ENCODE peak calls at places on chromosomes 1 and 21, in seven cellular contexts. One of them, this sample, is unnamed.
A peak's percentile ranks its signal among the peaks of the same experiment; 100 is the strongest.

GRCh38 chr1:196680107-196680506 is 28.3 kb downstream of the CFH start:
- DNase-seq in upper lobe of left lung: no peak
- DNase-seq in suprapubic skin: no peak
- DNase-seq in HL-60: no peak
- DNase-seq in GM12892: no peak
- DNase-seq in GM12891: no peak
- DNase-seq in HCT116: no peak
- DNase-seq in this sample: no peak

GRCh38 chr1:200873671-200874397 is 1.1 kb downstream of the GPR25 start:
- DNase-seq in upper lobe of left lung: no peak
- DNase-seq in suprapubic skin: no peak
- DNase-seq in HL-60: no peak
- DNase-seq in GM12892: no peak
- DNase-seq in GM12891: no peak
- DNase-seq in HCT116: no peak
- DNase-seq in this sample: no peak

GRCh38 chr1:218365600-218365999 is 20.5 kb downstream of the TGFB2 start:
- DNase-seq in upper lobe of left lung: peak; percentile 37
- DNase-seq in suprapubic skin: peak; percentile 83
- DNase-seq in HL-60: no peak
- DNase-seq in GM12892: no peak
- DNase-seq in GM12891: no peak
- DNase-seq in HCT116: no peak
- DNase-seq in this sample: no peak

GRCh38 chr1:173249349-173249748 is 42.2 kb upstream of the TNFSF4 start:
- DNase-seq in upper lobe of left lung: peak; percentile 25
- DNase-seq in suprapubic skin: no peak
- DNase-seq in HL-60: no peak
- DNase-seq in GM12892: no peak
- DNase-seq in GM12891: no peak
- DNase-seq in HCT116: no peak
- DNase-seq in this sample: no peak

GRCh38 chr1:170145691-170146676 is at the start of gene NTMT2:
- DNase-seq in upper lobe of left lung: no peak
- DNase-seq in suprapubic skin: no peak
- DNase-seq in HL-60: no peak
- DNase-seq in GM12892: no peak
- DNase-seq in GM12891: no peak
- DNase-seq in HCT116: no peak
- DNase-seq in this sample: no peak

GRCh38 chr1:177517556-177517955 is 346.8 kb downstream of the BRINP2 start:
- DNase-seq in upper lobe of left lung: no peak
- DNase-seq in suprapubic skin: no peak
- DNase-seq in HL-60: no peak
- DNase-seq in GM12892: no peak
- DNase-seq in GM12891: no peak
- DNase-seq in HCT116: no peak
- DNase-seq in this sample: no peak

GRCh38 chr1:2298685-2299673 is 70.9 kb downstream of the SKI start:
- DNase-seq in upper lobe of left lung: peak; percentile 76
- DNase-seq in suprapubic skin: no peak
- DNase-seq in HL-60: no peak
- DNase-seq in GM12892: no peak
- DNase-seq in GM12891: no peak
- DNase-seq in HCT116: no peak
- DNase-seq in this sample: no peak

GRCh38 chr1:67239738-67240137 is 67.9 kb upstream of the IL12RB2 start:
- DNase-seq in upper lobe of left lung: no peak
- DNase-seq in suprapubic skin: no peak
- DNase-seq in HL-60: no peak
- DNase-seq in GM12892: no peak
- DNase-seq in GM12891: no peak
- DNase-seq in HCT116: no peak
- DNase-seq in this sample: no peak

GRCh38 chr1:35554261-35555211 is 2.7 kb downstream of the KIAA0319L start:
- DNase-seq in upper lobe of left lung: peak; percentile 76
- DNase-seq in suprapubic skin: no peak
- DNase-seq in HL-60: no peak
- DNase-seq in GM12892: no peak
- DNase-seq in GM12891: no peak
- DNase-seq in HCT116: no peak
- DNase-seq in this sample: no peak

GRCh38 chr1:57252597-57253306 is 171.1 kb downstream of the DAB1 start:
- DNase-seq in upper lobe of left lung: no peak
- DNase-seq in suprapubic skin: no peak
- DNase-seq in HL-60: no peak
- DNase-seq in GM12892: no peak
- DNase-seq in GM12891: no peak
- DNase-seq in HCT116: no peak
- DNase-seq in this sample: no peak

DNA sequence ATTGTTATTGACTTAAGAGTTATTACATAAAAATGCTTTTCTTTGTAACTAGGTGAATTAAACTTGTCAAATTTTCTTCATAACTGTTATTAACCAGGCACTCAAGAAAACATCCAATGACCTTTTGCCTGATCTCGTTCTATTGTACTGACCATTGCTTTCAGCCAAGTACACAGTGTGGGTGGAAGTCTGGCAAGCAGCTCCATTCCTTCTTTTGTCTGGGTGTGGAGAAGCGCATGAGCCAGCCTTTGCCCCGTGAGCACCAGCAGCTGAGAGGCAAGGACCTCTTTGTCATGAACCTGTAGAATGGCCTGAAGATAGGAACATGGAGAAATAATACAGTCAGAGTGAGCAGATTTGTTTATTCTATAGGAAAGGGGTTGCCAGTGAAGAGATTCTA is 57.5 kb downstream of the IARS2 start:
- DNase-seq in upper lobe of left lung: no peak
- DNase-seq in suprapubic skin: no peak
- DNase-seq in HL-60: no peak
- DNase-seq in GM12892: no peak
- DNase-seq in GM12891: no peak
- DNase-seq in HCT116: no peak
- DNase-seq in this sample: no peak
- TF ChIP-seq POLR2AphosphoS5 in upper lobe of left lung: no peak
- TF ChIP-seq POLR2AphosphoS5 in suprapubic skin: no peak
- TF ChIP-seq POLR2AphosphoS5 in HL-60: no peak
- TF ChIP-seq POLR2AphosphoS5 in GM12892: no peak
- TF ChIP-seq POLR2AphosphoS5 in GM12891: no peak
- TF ChIP-seq POLR2AphosphoS5 in HCT116: no peak
- TF ChIP-seq POLR2AphosphoS5 in this sample: no peak

GRCh38 chr1:8552820-8553397 is 235.0 kb downstream of the SLC45A1 start:
- DNase-seq in upper lobe of left lung: no peak
- DNase-seq in suprapubic skin: no peak
- DNase-seq in HL-60: no peak
- DNase-seq in GM12892: no peak
- DNase-seq in GM12891: no peak
- DNase-seq in HCT116: no peak
- DNase-seq in this sample: no peak
- TF ChIP-seq POLR2AphosphoS5 in upper lobe of left lung: no peak
- TF ChIP-seq POLR2AphosphoS5 in suprapubic skin: no peak
- TF ChIP-seq POLR2AphosphoS5 in HL-60: no peak
- TF ChIP-seq POLR2AphosphoS5 in GM12892: no peak
- TF ChIP-seq POLR2AphosphoS5 in GM12891: no peak
- TF ChIP-seq POLR2AphosphoS5 in HCT116: no peak
- TF ChIP-seq POLR2AphosphoS5 in this sample: no peak

DNA sequence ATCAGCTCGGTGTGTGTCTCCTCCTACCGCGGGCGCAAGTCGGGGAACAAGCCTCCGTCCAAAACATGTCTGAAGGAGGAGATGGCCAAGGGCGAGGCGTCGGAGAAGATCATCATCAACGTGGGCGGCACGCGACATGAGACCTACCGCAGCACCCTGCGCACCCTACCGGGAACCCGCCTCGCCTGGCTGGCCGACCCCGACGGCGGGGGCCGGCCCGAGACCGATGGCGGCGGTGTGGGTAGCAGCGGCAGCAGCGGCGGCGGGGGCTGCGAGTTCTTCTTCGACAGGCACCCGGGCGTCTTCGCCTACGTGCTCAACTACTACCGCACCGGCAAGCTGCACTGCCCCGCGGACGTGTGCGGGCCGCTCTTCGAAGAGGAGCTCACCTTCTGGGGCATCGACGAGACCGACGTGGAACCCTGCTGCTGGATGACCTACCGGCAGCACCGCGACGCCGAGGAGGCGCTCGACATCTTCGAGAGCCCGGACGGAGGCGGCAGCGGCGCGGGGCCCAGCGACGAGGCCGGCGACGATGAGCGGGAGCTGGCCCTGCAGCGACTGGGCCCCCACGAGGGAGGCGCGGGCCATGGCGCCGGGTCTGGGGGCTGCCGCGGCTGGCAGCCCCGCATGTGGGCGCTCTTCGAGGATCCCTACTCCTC is 1.5 kb downstream of the KCNC4 start:
- DNase-seq in upper lobe of left lung: no peak
- DNase-seq in suprapubic skin: no peak
- DNase-seq in HL-60: no peak
- DNase-seq in GM12892: no peak
- DNase-seq in GM12891: no peak
- DNase-seq in HCT116: no peak
- DNase-seq in this sample: no peak
- TF ChIP-seq POLR2AphosphoS5 in upper lobe of left lung: no peak
- TF ChIP-seq POLR2AphosphoS5 in suprapubic skin: no peak
- TF ChIP-seq POLR2AphosphoS5 in HL-60: no peak
- TF ChIP-seq POLR2AphosphoS5 in GM12892: no peak
- TF ChIP-seq POLR2AphosphoS5 in GM12891: no peak
- TF ChIP-seq POLR2AphosphoS5 in HCT116: no peak
- TF ChIP-seq POLR2AphosphoS5 in this sample: no peak

GRCh38 chr21:46003575-46004007 is 22.0 kb downstream of the COL6A1 start:
- DNase-seq in upper lobe of left lung: peak; percentile 19
- DNase-seq in suprapubic skin: no peak
- DNase-seq in HL-60: no peak
- DNase-seq in GM12892: no peak
- DNase-seq in GM12891: no peak
- DNase-seq in HCT116: no peak
- DNase-seq in this sample: peak; percentile 34
- TF ChIP-seq POLR2AphosphoS5 in upper lobe of left lung: no peak
- TF ChIP-seq POLR2AphosphoS5 in suprapubic skin: no peak
- TF ChIP-seq POLR2AphosphoS5 in HL-60: no peak
- TF ChIP-seq POLR2AphosphoS5 in GM12892: no peak
- TF ChIP-seq POLR2AphosphoS5 in GM12891: no peak
- TF ChIP-seq POLR2AphosphoS5 in HCT116: no peak
- TF ChIP-seq POLR2AphosphoS5 in this sample: no peak

DNA sequence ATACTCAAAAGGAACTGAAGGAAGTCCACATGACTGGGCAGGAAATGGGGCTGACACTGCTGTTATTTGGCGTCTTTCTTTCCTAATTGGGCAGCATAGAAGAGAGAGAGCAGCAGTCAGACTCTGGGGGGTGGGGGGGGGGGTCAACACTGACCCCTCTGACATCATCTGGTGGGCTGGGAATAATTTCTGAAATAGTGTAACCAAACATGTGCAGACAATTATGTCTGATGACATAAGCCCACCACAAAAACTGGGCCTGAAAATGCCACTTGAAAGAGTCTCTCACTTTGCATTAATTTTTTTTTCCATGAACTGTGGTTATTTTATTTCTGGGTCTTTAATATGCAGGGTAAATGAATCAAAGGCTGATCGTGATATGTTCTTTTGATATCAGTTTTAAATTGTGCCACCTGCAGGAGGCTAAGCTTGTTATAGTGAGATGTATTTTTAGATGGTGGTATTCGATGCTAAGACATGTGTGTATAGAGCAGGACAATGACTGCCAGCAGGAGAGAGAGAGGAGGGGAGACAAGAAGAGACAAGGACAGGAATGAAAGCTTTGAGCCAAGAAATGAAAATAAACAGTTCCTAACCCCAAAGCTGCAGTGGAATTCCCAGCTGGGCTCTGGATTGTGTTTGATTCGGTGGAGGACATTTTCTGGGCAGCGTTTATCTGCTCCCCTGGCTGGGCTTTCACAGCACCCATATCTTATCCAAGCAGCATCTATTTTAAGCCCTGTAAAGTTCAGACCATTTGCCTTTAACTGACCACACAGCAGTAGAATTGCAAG is 264.7 kb downstream of the PBX1 start:
- DNase-seq in upper lobe of left lung: no peak
- DNase-seq in suprapubic skin: no peak
- DNase-seq in HL-60: no peak
- DNase-seq in GM12892: no peak
- DNase-seq in GM12891: no peak
- DNase-seq in HCT116: no peak
- DNase-seq in this sample: no peak
- TF ChIP-seq POLR2AphosphoS5 in upper lobe of left lung: no peak
- TF ChIP-seq POLR2AphosphoS5 in suprapubic skin: no peak
- TF ChIP-seq POLR2AphosphoS5 in HL-60: no peak
- TF ChIP-seq POLR2AphosphoS5 in GM12892: no peak
- TF ChIP-seq POLR2AphosphoS5 in GM12891: no peak
- TF ChIP-seq POLR2AphosphoS5 in HCT116: no peak
- TF ChIP-seq POLR2AphosphoS5 in this sample: no peak

GRCh38 chr1:211473823-211474222 is 18.1 kb downstream of the RD3 start:
- DNase-seq in upper lobe of left lung: no peak
- DNase-seq in suprapubic skin: no peak
- DNase-seq in HL-60: no peak
- DNase-seq in GM12892: no peak
- DNase-seq in GM12891: no peak
- DNase-seq in HCT116: no peak
- DNase-seq in this sample: no peak

GRCh38 chr1:211469938-211470529 is 21.9 kb downstream of the RD3 start:
- DNase-seq in upper lobe of left lung: peak; percentile 81
- DNase-seq in suprapubic skin: peak; percentile 88
- DNase-seq in HL-60: no peak
- DNase-seq in GM12892: no peak
- DNase-seq in GM12891: no peak
- DNase-seq in HCT116: peak; percentile 72
- DNase-seq in this sample: peak; percentile 84

GRCh38 chr1:211472724-211473123 is 19.2 kb downstream of the RD3 start:
- DNase-seq in upper lobe of left lung: no peak
- DNase-seq in suprapubic skin: no peak
- DNase-seq in HL-60: no peak
- DNase-seq in GM12892: no peak
- DNase-seq in GM12891: no peak
- DNase-seq in HCT116: no peak
- DNase-seq in this sample: no peak

GRCh38 chr1:211469113-211469512 is 22.8 kb downstream of the RD3 start:
- DNase-seq in upper lobe of left lung: no peak
- DNase-seq in suprapubic skin: no peak
- DNase-seq in HL-60: no peak
- DNase-seq in GM12892: no peak
- DNase-seq in GM12891: no peak
- DNase-seq in HCT116: no peak
- DNase-seq in this sample: no peak

DNA sequence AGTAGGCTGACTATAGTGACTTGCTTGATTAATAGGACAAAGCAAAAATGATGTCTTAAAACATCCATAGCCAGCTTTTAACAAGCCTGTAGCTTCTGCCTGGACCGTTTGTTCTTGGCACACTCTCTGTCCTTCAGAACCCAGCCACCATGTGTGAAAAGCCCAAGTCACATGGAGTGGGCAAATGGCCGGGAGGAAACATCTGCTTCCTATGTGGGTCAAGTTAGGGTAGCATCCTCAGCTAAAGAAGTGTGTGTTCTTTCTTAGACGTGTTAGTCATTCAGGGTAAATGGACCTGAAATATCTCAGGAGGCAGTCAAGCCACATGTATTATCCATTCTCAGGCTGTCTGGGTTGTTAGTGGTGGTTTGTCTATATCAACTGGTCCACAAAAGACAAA is 23.4 kb downstream of the RD3 start:
- DNase-seq in upper lobe of left lung: no peak
- DNase-seq in suprapubic skin: no peak
- DNase-seq in HL-60: no peak
- DNase-seq in GM12892: no peak
- DNase-seq in GM12891: no peak
- DNase-seq in HCT116: no peak
- DNase-seq in this sample: no peak
- TF ChIP-seq POLR2AphosphoS5 in upper lobe of left lung: no peak
- TF ChIP-seq POLR2AphosphoS5 in suprapubic skin: no peak
- TF ChIP-seq POLR2AphosphoS5 in HL-60: no peak
- TF ChIP-seq POLR2AphosphoS5 in GM12892: no peak
- TF ChIP-seq POLR2AphosphoS5 in GM12891: no peak
- TF ChIP-seq POLR2AphosphoS5 in HCT116: no peak
- TF ChIP-seq POLR2AphosphoS5 in this sample: peak; percentile 36

This sample was measured in breast epithelium.